ENCODE peak calls at places on chromosomes 7 and 10, in ten cellular contexts. U is stimulated activated CD4-positive, alpha-beta T cell treated with anti-CD3 and anti-CD28 coated beads, Interleukin-1b, Interleukin-23, amount 100 ng/mL, for 4 hours; N is ovary; S is HFFc6; Q is activated CD4-positive, CD25-positive, alpha-beta regulatory T cell treated with anti-CD3 and anti-CD28 coated beads, Interleukin-2, amount 50 U/mL, for 16 hours; K is H7; T is T-helper 9 cell; B is EL; E is NCI-H1694 treated with DMSO at 0.1 percent for 48 hours; D is fibroblast of lung. Y is an unnamed sample.

GRCh38 chr7:26959290-26959689 is 94.9 kb upstream of the SKAP2 start:
- DNase-seq in U (no peak), N (no peak), S (no peak), Q (no peak), K (no peak), T (no peak), B (no peak), E (no peak), D (no peak), Y (no peak)

GRCh38 chr10:73096041-73096451 is 620 bp downstream of the P4HA1 start:
- DNase-seq in U (peak; percentile 46), N (peak; percentile 72), S (peak; percentile 71), Q (peak; percentile 40), K (peak; percentile 74), T (peak; percentile 60), B (peak; percentile 74), E (peak; percentile 38), D (peak; percentile 67), Y (no peak)

GRCh38 chr7:150458235-150458634 is 7.8 kb downstream of the GIMAP8 start:
- DNase-seq in U (no peak), N (no peak), S (no peak), Q (no peak), K (no peak), T (no peak), B (no peak), E (no peak), D (no peak), Y (no peak)

GRCh38 chr7:55502209-55502608 is 70.1 kb downstream of the VOPP1 start:
- DNase-seq in U (no peak), N (no peak), S (no peak), Q (no peak), K (no peak), T (no peak), B (no peak), E (no peak), D (no peak), Y (no peak)

GRCh38 chr7:33143996-33144718 is 14.8 kb downstream of the BBS9 start:
- DNase-seq in U (no peak), N (no peak), S (no peak), Q (no peak), K (no peak), T (no peak), B (peak; percentile 6), E (no peak), D (no peak), Y (no peak)

GRCh38 chr7:2612445-2613112 is 19.2 kb upstream of the TTYH3 start:
- DNase-seq in U (no peak), N (no peak), S (no peak), Q (no peak), K (peak; percentile 96), T (no peak), B (no peak), E (no peak), D (no peak), Y (no peak)

GRCh38 chr10:102347236-102347828 is 48.2 kb upstream of the NFKB2 start:
- DNase-seq in U (no peak), N (no peak), S (peak; percentile 42), Q (no peak), K (peak; percentile 69), T (no peak), B (peak; percentile 37), E (peak; percentile 6), D (peak; percentile 46), Y (no peak)

GRCh38 chr7:103073989-103074518 is 542 bp downstream of the FBXL13 start:
- DNase-seq in U (no peak), N (no peak), S (no peak), Q (no peak), K (peak; percentile 26), T (no peak), B (no peak), E (no peak), D (no peak), Y (no peak)

GRCh38 chr7:130940326-130940725 is 206.3 kb upstream of the KLF14 start:
- DNase-seq in U (no peak), N (no peak), S (no peak), Q (no peak), K (no peak), T (no peak), B (no peak), E (no peak), D (no peak), Y (no peak)

GRCh38 chr10:103192089-103192450 is 1.0 kb downstream of the NT5C2 start:
- DNase-seq in U (no peak), N (no peak), S (no peak), Q (no peak), K (no peak), T (no peak), B (peak; percentile 15), E (no peak), D (peak; percentile 31), Y (no peak)

GRCh38 chr7:37818023-37818422 is 30.4 kb upstream of the NME8 start:
- DNase-seq in U (no peak), N (no peak), S (no peak), Q (no peak), K (no peak), T (no peak), B (no peak), E (no peak), D (no peak), Y (no peak)

GRCh38 chr7:10022957-10023356 is 950.7 kb upstream of the PHF14 start:
- DNase-seq in U (no peak), N (no peak), S (no peak), Q (no peak), K (peak; percentile 3), T (no peak), B (no peak), E (no peak), D (peak; percentile 6), Y (no peak)

GRCh38 chr10:124245191-124245590 is 151.8 kb upstream of the CHST15 start:
- DNase-seq in U (no peak), N (no peak), S (no peak), Q (no peak), K (no peak), T (no peak), B (no peak), E (no peak), D (no peak), Y (no peak)

GRCh38 chr7:44215531-44215930 is 14.8 kb downstream of the YKT6 start:
- DNase-seq in U (no peak), N (no peak), S (no peak), Q (no peak), K (peak; percentile 35), T (no peak), B (no peak), E (no peak), D (no peak), Y (no peak)

GRCh38 chr10:43647576-43647975 is 1.1 kb downstream of the ZNF32 start:
- DNase-seq in U (no peak), N (no peak), S (no peak), Q (no peak), K (no peak), T (no peak), B (no peak), E (no peak), D (no peak), Y (peak; percentile 13)

GRCh38 chr10:85105614-85106013 is 777.2 kb downstream of the CCSER2 start:
- DNase-seq in U (no peak), N (no peak), S (no peak), Q (no peak), K (peak; percentile 26), T (no peak), B (no peak), E (no peak), D (no peak), Y (no peak)

GRCh38 chr10:27747096-27747451 is 1.5 kb upstream of the MKX start:
- DNase-seq in U (no peak), N (no peak), S (no peak), Q (no peak), K (peak; percentile 41), T (no peak), B (peak; percentile 44), E (no peak), D (peak; percentile 22), Y (no peak)

GRCh38 chr7:136214356-136214755 is 237.2 kb upstream of the MTPN start:
- DNase-seq in U (no peak), N (no peak), S (no peak), Q (no peak), K (peak; percentile 7), T (no peak), B (no peak), E (no peak), D (no peak), Y (no peak)

GRCh38 chr7:144416341-144416740 is 12.8 kb upstream of the NOBOX start:
- DNase-seq in U (no peak), N (no peak), S (no peak), Q (no peak), K (no peak), T (no peak), B (no peak), E (no peak), D (no peak), Y (no peak)

GRCh38 chr10:47037654-47038425 is 126.6 kb downstream of the PTPN20 start:
- DNase-seq in U (no peak), N (no peak), S (no peak), Q (no peak), K (no peak), T (no peak), B (no peak), E (no peak), D (no peak), Y (no peak)

GRCh38 chr7:104111294-104111693 is 96.5 kb downstream of the ORC5 start:
- DNase-seq in U (no peak), N (no peak), S (no peak), Q (no peak), K (no peak), T (no peak), B (no peak), E (no peak), D (no peak), Y (no peak)

GRCh38 chr10:50992972-50993766 is 81.1 kb upstream of the PRKG1 start:
- DNase-seq in U (no peak), N (peak; percentile 29), S (peak; percentile 15), Q (no peak), K (no peak), T (no peak), B (peak; percentile 49), E (no peak), D (peak; percentile 91), Y (peak; percentile 65)

GRCh38 chr7:158827411-158828342 is 1.6 kb downstream of the ESYT2 start:
- DNase-seq in U (no peak), N (no peak), S (peak; percentile 15), Q (no peak), K (no peak), T (no peak), B (peak; percentile 25), E (no peak), D (peak; percentile 41), Y (no peak)

GRCh38 chr10:46019541-46020343 is 10.7 kb downstream of the NCOA4 start:
- DNase-seq in U (no peak), N (no peak), S (no peak), Q (no peak), K (no peak), T (no peak), B (no peak), E (no peak), D (no peak), Y (no peak)

GRCh38 chr10:51269816-51270215 is 195.5 kb downstream of the PRKG1 start:
- DNase-seq in U (no peak), N (no peak), S (peak; percentile 36), Q (no peak), K (no peak), T (no peak), B (peak; percentile 41), E (no peak), D (peak; percentile 56), Y (no peak)

GRCh38 chr7:23074443-23075244 is 30.9 kb upstream of the KLHL7 start:
- DNase-seq in U (no peak), N (no peak), S (no peak), Q (no peak), K (no peak), T (no peak), B (no peak), E (no peak), D (no peak), Y (no peak)

GRCh38 chr10:7471720-7472367 is 61.0 kb upstream of the SFMBT2 start:
- DNase-seq in U (no peak), N (no peak), S (no peak), Q (no peak), K (no peak), T (no peak), B (no peak), E (no peak), D (no peak), Y (no peak)

GRCh38 chr7:45147858-45148652 is 9.5 kb upstream of the RAMP3 start:
- DNase-seq in U (no peak), N (no peak), S (no peak), Q (no peak), K (no peak), T (no peak), B (no peak), E (no peak), D (no peak), Y (no peak)